ENCODE peak calls at places on chromosomes 4 and X, in eight cellular contexts. K, C, O, G, A, Y, I and B are unnamed samples.

GRCh38 chrX:7108995-7109634 is 38.4 kb upstream of the STS start:
- DNase-seq in C (no peak), A (peak; percentile 59), O (peak; percentile 7), I (no peak), K (peak; percentile 23), Y (no peak), G (no peak), B (peak; percentile 22)

GRCh38 chrX:154379569-154379951 is 465 bp downstream of the EMD start:
- DNase-seq in A (no peak), C (no peak), O (no peak), K (no peak), Y (no peak), G (no peak), I (no peak), B (no peak)

GRCh38 chr4:74206088-74206826 is 48.3 kb downstream of the MTHFD2L start:
- DNase-seq in K (peak; percentile 56), O (no peak), G (peak; percentile 16), C (no peak), A (no peak), I (no peak), Y (no peak), B (peak; percentile 80)

GRCh38 chr4:38169524-38169923 is 209.3 kb downstream of the PTTG2 start:
- DNase-seq in G (no peak), I (no peak), K (no peak), Y (no peak), O (no peak), A (no peak), C (no peak), B (peak; percentile 58)

GRCh38 chrX:101287402-101287801 is 3.7 kb downstream of the TAF7L start:
- DNase-seq in K (peak; percentile 56), O (peak; percentile 39), C (peak; percentile 56), A (peak; percentile 47), Y (no peak), G (no peak), I (peak; percentile 64), B (peak; percentile 41)

GRCh38 chr4:20159516-20159915 is 92.2 kb upstream of the SLIT2 start:
- DNase-seq in G (no peak), C (no peak), Y (no peak), O (no peak), K (no peak), I (no peak), A (no peak), B (no peak)

GRCh38 chr4:71417150-71417549 is 78.3 kb downstream of the SLC4A4 start:
- DNase-seq in O (peak; percentile 82), A (no peak), Y (no peak), C (no peak), G (no peak), K (no peak), I (no peak), B (no peak)

GRCh38 chr4:1501754-1502500 is 95.7 kb upstream of the NKX1-1 start:
- DNase-seq in G (no peak), C (no peak), K (no peak), I (no peak), Y (peak; percentile 2), O (no peak), A (no peak), B (no peak)

GRCh38 chr4:14917305-14917647 is 85.0 kb upstream of the CPEB2 start:
- DNase-seq in O (no peak), A (no peak), I (no peak), Y (no peak), C (no peak), K (no peak), G (no peak), B (no peak)

GRCh38 chr4:184310171-184310567 is 92.5 kb upstream of the ENPP6 start:
- DNase-seq in I (no peak), Y (no peak), A (peak; percentile 73), O (no peak), G (no peak), C (peak; percentile 47), K (no peak), B (peak; percentile 17)

GRCh38 chr4:41331224-41331623 is 74.5 kb downstream of the UCHL1 start:
- DNase-seq in A (no peak), G (no peak), Y (no peak), K (no peak), I (no peak), C (peak; percentile 16), O (no peak), B (no peak)

GRCh38 chrX:118569676-118570075 is 74.1 kb downstream of the DOCK11 start:
- DNase-seq in I (peak; percentile 24), A (no peak), G (no peak), C (no peak), O (no peak), K (no peak), Y (no peak), B (peak; percentile 73)

GRCh38 chrX:71579136-71579989 is 1.1 kb downstream of the GCNA start:
- DNase-seq in A (no peak), O (no peak), G (no peak), Y (no peak), C (no peak), I (no peak), K (no peak), B (no peak)

GRCh38 chr4:122483481-122483880 is 27.0 kb upstream of the IL2 start:
- DNase-seq in K (no peak), Y (no peak), G (no peak), O (no peak), A (no peak), I (no peak), C (no peak), B (no peak)

GRCh38 chrX:40127052-40127451 is 29.3 kb upstream of the BCOR start:
- DNase-seq in C (no peak), K (no peak), O (no peak), Y (no peak), I (no peak), G (no peak), A (peak; percentile 92), B (no peak)

GRCh38 chrX:119981286-119982070 is 37.9 kb upstream of the NKAP start:
- DNase-seq in K (peak; percentile 36), C (peak; percentile 54), G (no peak), Y (no peak), O (peak; percentile 47), A (peak; percentile 65), I (peak; percentile 48), B (peak; percentile 18)

GRCh38 chrX:1554469-1555210 is 17.7 kb upstream of the P2RY8 start:
- DNase-seq in K (no peak), A (peak; percentile 54), I (no peak), O (no peak), G (no peak), C (no peak), Y (peak; percentile 38), B (no peak)

GRCh38 chr4:167233523-167234387 is 539 bp downstream of the SPOCK3 start:
- DNase-seq in K (peak; percentile 4), I (peak; percentile 4), O (peak; percentile 24), C (no peak), A (no peak), G (no peak), Y (no peak), B (no peak)

GRCh38 chr4:4818440-4819212 is 40.8 kb upstream of the MSX1 start:
- DNase-seq in A (no peak), K (no peak), O (no peak), C (no peak), Y (no peak), G (no peak), I (no peak), B (no peak)

GRCh38 chr4:76997454-76997853 is 47.9 kb downstream of the SEPTIN11 start:
- DNase-seq in Y (no peak), G (no peak), C (no peak), I (no peak), O (no peak), A (no peak), K (no peak), B (no peak)

GRCh38 chr4:131119661-131120060 is 2023.7 kb downstream of the C4orf33 start:
- DNase-seq in I (no peak), Y (no peak), C (no peak), G (no peak), K (no peak), A (no peak), O (no peak), B (no peak)

GRCh38 chr4:2303121-2303685 is 41.3 kb upstream of the MXD4 start:
- DNase-seq in G (no peak), Y (no peak), O (no peak), C (no peak), K (no peak), A (no peak), I (no peak), B (no peak)

GRCh38 chr4:20253799-20254409 is 2.2 kb downstream of the SLIT2 start:
- DNase-seq in O (peak; percentile 48), C (no peak), A (no peak), I (no peak), G (no peak), K (peak; percentile 41), Y (no peak), B (peak; percentile 30)

GRCh38 chr4:165592386-165592785 is 213.6 kb downstream of the CPE start:
- DNase-seq in Y (no peak), G (no peak), O (no peak), A (no peak), I (peak; percentile 40), K (peak; percentile 77), C (no peak), B (no peak)

GRCh38 chr4:54281060-54281781 is 52.1 kb downstream of the PDGFRA start:
- DNase-seq in I (peak; percentile 95), G (peak; percentile 63), K (peak; percentile 99), A (no peak), Y (no peak), O (no peak), C (peak; percentile 91), B (peak; percentile 91)

GRCh38 chr4:7658297-7659204 is 223.8 kb upstream of the PSAPL1 start:
- DNase-seq in A (no peak), Y (no peak), I (no peak), G (no peak), O (no peak), K (no peak), C (no peak), B (no peak)

GRCh38 chr4:76665139-76665538 is 230.1 kb downstream of the SHROOM3 start:
- DNase-seq in O (no peak), G (no peak), K (peak; percentile 39), Y (no peak), A (no peak), I (peak; percentile 33), C (peak; percentile 92), B (no peak)